ENCODE peak calls at places on chromosome 16, in seven cellular contexts. A is dorsolateral prefrontal cortex, D is HCT116, F is NCI-H1092, N is lower leg skin, V is thoracic aorta, R is neuronal stem cell. L is an unnamed sample.

GRCh38 chr16:71920658-71921057 is 25.3 kb downstream of the IST1 start:
- DNase-seq in A (no peak), D (no peak), F (no peak), N (no peak), V (no peak), R (no peak), L (no peak)

GRCh38 chr16:85614338-85615013 is 1.4 kb downstream of the GSE1 start:
- DNase-seq in A (no peak), D (no peak), F (no peak), N (peak), V (no peak), R (peak), L (no peak)

GRCh38 chr16:26599786-26600107 is 467.0 kb upstream of the C16orf82 start:
- DNase-seq in A (no peak), D (no peak), F (no peak), N (no peak), V (no peak), R (no peak), L (no peak)

GRCh38 chr16:52613508-52613907 is 66.6 kb upstream of the TOX3 start:
- DNase-seq in A (no peak), D (no peak), F (no peak), N (no peak), V (no peak), R (no peak), L (no peak)

GRCh38 chr16:1688807-1689560 is 10.9 kb downstream of the JPT2 start:
- DNase-seq in A (no peak), D (peak), F (no peak), N (no peak), V (peak), R (no peak), L (no peak)

GRCh38 chr16:28181557-28181914 is 30.2 kb downstream of the XPO6 start:
- DNase-seq in A (no peak), D (peak), F (no peak), N (peak), V (peak), R (no peak), L (no peak)

GRCh38 chr16:30953511-30954124 is 3.9 kb upstream of the SETD1A start:
- DNase-seq in A (peak), D (peak), F (peak), N (peak), V (no peak), R (peak), L (no peak)

GRCh38 chr16:62978451-62978850 is 942.2 kb upstream of the CDH8 start:
- DNase-seq in A (no peak), D (no peak), F (no peak), N (no peak), V (no peak), R (no peak), L (no peak)

GRCh38 chr16:64398795-64399194 is 723.1 kb downstream of the CDH11 start:
- DNase-seq in A (no peak), D (no peak), F (no peak), N (no peak), V (no peak), R (no peak), L (no peak)

GRCh38 chr16:22372882-22373661 is 1.3 kb downstream of the CDR2 start:
- DNase-seq in A (no peak), D (no peak), F (no peak), N (no peak), V (no peak), R (no peak), L (no peak)

GRCh38 chr16:1546430-1546829 is 13.0 kb downstream of the TMEM204 start:
- DNase-seq in A (no peak), D (no peak), F (no peak), N (no peak), V (no peak), R (no peak), L (no peak)

GRCh38 chr16:11547517-11547916 is 39.2 kb downstream of the LITAF start:
- DNase-seq in A (no peak), D (no peak), F (no peak), N (no peak), V (no peak), R (no peak), L (no peak)

GRCh38 chr16:12110361-12111107 is 134.0 kb downstream of the SNX29 start:
- DNase-seq in A (no peak), D (no peak), F (no peak), N (no peak), V (no peak), R (no peak), L (no peak)

GRCh38 chr16:81997738-81998137 is 13.5 kb downstream of the SDR42E1 start:
- DNase-seq in A (no peak), D (no peak), F (no peak), N (no peak), V (no peak), R (no peak), L (no peak)

GRCh38 chr16:49574826-49575225 is 201.2 kb downstream of the C16orf78 start:
- DNase-seq in A (no peak), D (no peak), F (no peak), N (no peak), V (no peak), R (no peak), L (no peak)

GRCh38 chr16:77169650-77170236 is 21.2 kb upstream of the MON1B start:
- DNase-seq in A (no peak), D (peak), F (peak), N (no peak), V (no peak), R (peak), L (no peak)

GRCh38 chr16:17561056-17561455 is 90.3 kb upstream of the XYLT1 start:
- DNase-seq in A (no peak), D (no peak), F (no peak), N (no peak), V (no peak), R (no peak), L (no peak)

GRCh38 chr16:89331371-89332109 is 114.0 kb downstream of the ZNF778 start:
- DNase-seq in A (no peak), D (no peak), F (no peak), N (no peak), V (no peak), R (no peak), L (no peak)

GRCh38 chr16:27214084-27214961 is 11.0 kb downstream of the KDM8 start:
- DNase-seq in A (no peak), D (no peak), F (no peak), N (no peak), V (no peak), R (no peak), L (no peak)

GRCh38 chr16:80720759-80721470 is 83.5 kb downstream of the CDYL2 start:
- DNase-seq in A (no peak), D (no peak), F (no peak), N (no peak), V (no peak), R (no peak), L (no peak)

GRCh38 chr16:68798398-68798797 is 44.9 kb upstream of the TANGO6 start:
- DNase-seq in A (no peak), D (no peak), F (no peak), N (peak), V (no peak), R (no peak), L (no peak)

GRCh38 chr16:53372942-53373871 is 61.1 kb upstream of the RBL2 start:
- DNase-seq in A (no peak), D (peak), F (peak), N (peak), V (no peak), R (no peak), L (peak)

GRCh38 chr16:73949574-73950348 is 346.9 kb upstream of the PSMD7 start:
- DNase-seq in A (no peak), D (no peak), F (no peak), N (peak), V (no peak), R (no peak), L (no peak)

GRCh38 chr16:17470002-17470870 is 524 bp downstream of the XYLT1 start:
- DNase-seq in A (no peak), D (no peak), F (no peak), N (no peak), V (no peak), R (no peak), L (no peak)

GRCh38 chr16:51698647-51699046 is 547.6 kb upstream of the SALL1 start:
- DNase-seq in A (no peak), D (no peak), F (no peak), N (no peak), V (no peak), R (no peak), L (no peak)

GRCh38 chr16:85652431-85653221 is 36.1 kb downstream of the GINS2 start:
- DNase-seq in A (peak), D (no peak), F (no peak), N (no peak), V (no peak), R (no peak), L (no peak)

GRCh38 chr16:46690281-46691178 is 1.1 kb downstream of the ORC6 start:
- DNase-seq in A (no peak), D (no peak), F (no peak), N (no peak), V (no peak), R (no peak), L (peak)

GRCh38 chr16:78244131-78244899 is 144.9 kb downstream of the WWOX start:
- DNase-seq in A (no peak), D (no peak), F (no peak), N (no peak), V (no peak), R (no peak), L (no peak)

GRCh38 chr16:28317040-28317880 is 24.9 kb downstream of the SBK1 start:
- DNase-seq in A (peak), D (peak), F (no peak), N (no peak), V (no peak), R (peak), L (no peak)

GRCh38 chr16:88350922-88351321 is 31.8 kb upstream of the ZNF469 start:
- DNase-seq in A (peak), D (no peak), F (no peak), N (no peak), V (no peak), R (no peak), L (peak)

GRCh38 chr16:4366016-4366415 is 5.6 kb upstream of the VASN start:
- DNase-seq in A (no peak), D (no peak), F (no peak), N (no peak), V (no peak), R (no peak), L (no peak)

L was measured in left lung.